ENCODE peak calls at places on chromosomes 13 and 19, in five cellular contexts. V is stomach, O is testis, K is prostate gland, E is transverse colon. Y is an unnamed sample.

GRCh38 chr19:3370728-3371591 is 4.6 kb downstream of the NFIC start:
- DNase-seq in K (no peak), V (no peak), E (no peak), O (no peak), Y (no peak)

GRCh38 chr13:19713186-19713965 is 69.4 kb downstream of the PSPC1 start:
- DNase-seq in O (no peak), K (no peak), V (no peak), E (no peak), Y (no peak)

GRCh38 chr13:108508263-108508662 is 121.1 kb upstream of the MYO16 start:
- DNase-seq in K (no peak), E (no peak), O (no peak), V (no peak), Y (no peak)

GRCh38 chr19:16631465-16631864 is 3.5 kb upstream of the MED26 start:
- DNase-seq in E (no peak), V (no peak), K (no peak), O (no peak), Y (no peak)

GRCh38 chr13:105670179-105671015 is 865.1 kb downstream of the EFNB2 start:
- DNase-seq in E (no peak), K (no peak), O (no peak), V (no peak), Y (no peak)

GRCh38 chr19:43782689-43783231 is 2.0 kb upstream of the KCNN4 start:
- DNase-seq in K (no peak), V (peak), O (no peak), E (peak), Y (no peak)

GRCh38 chr19:3509566-3509989 is 3.5 kb downstream of the FZR1 start:
- DNase-seq in O (no peak), V (no peak), E (no peak), K (no peak), Y (no peak)

GRCh38 chr19:56294557-56294956 is 20.1 kb downstream of the ZSCAN5A start:
- DNase-seq in E (no peak), V (no peak), K (no peak), O (no peak), Y (no peak)

GRCh38 chr19:17304386-17305047 is 1.2 kb upstream of the MRPL34 start:
- DNase-seq in O (no peak), V (no peak), K (no peak), E (no peak), Y (no peak)

GRCh38 chr13:114078501-114079451 is 53.6 kb downstream of the RASA3 start:
- DNase-seq in K (no peak), O (no peak), E (peak), V (peak), Y (peak)

GRCh38 chr19:16375157-16375935 is 50.7 kb downstream of the KLF2 start:
- DNase-seq in O (no peak), K (no peak), V (no peak), E (no peak), Y (peak)

GRCh38 chr19:55830656-55831055 is 1.1 kb downstream of the NLRP11 start:
- DNase-seq in E (no peak), K (no peak), O (no peak), V (no peak), Y (no peak)

GRCh38 chr13:47397739-47398138 is 500.9 kb upstream of the HTR2A start:
- DNase-seq in K (no peak), E (no peak), O (no peak), V (no peak), Y (no peak)

GRCh38 chr19:50257141-50257540 is 53.7 kb downstream of the MYH14 start:
- DNase-seq in E (no peak), K (no peak), V (no peak), O (no peak), Y (no peak)

GRCh38 chr13:66689037-66689619 is 541.0 kb downstream of the PCDH9 start:
- DNase-seq in E (no peak), O (no peak), K (no peak), V (no peak), Y (no peak)

GRCh38 chr13:66265446-66265845 is 964.7 kb downstream of the PCDH9 start:
- DNase-seq in E (no peak), O (no peak), V (no peak), K (no peak), Y (no peak)

DNA sequence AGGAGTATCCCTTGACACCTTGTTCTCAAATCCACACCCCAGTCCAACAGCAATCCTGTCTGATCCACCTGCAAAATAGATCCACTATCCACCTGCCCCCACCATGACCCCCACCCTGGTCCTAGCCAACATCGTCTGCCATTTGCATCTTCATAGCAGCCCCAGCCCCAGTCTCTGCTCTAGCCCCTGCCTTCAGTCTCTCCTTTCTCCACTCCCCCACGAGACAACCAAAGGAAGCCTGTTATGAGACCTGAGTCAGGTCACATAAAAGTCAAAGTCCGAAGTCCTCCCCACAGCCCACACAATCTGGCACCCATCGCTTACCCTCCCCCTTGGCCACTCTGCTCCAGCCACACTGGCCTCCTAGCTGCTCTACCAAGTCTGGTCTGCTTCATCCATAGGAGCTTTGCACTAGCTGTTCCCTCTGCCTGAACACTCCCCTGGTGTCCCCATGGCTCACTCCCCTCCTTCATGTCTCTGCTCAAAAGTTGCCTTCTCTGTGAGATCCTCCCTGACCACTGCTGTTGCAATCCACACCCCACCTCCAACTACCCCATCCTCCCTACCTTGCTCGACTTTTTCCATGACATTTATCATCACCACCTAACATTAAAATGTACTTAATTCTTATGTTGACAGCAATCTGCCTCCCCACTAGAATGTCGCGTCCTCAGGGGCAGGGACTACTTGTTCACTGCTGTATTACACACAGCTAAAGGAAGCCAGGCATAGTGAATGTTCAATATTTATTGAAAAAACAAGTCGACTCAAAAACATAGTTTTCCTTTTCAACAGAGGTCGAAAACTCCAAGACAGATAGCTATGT is 1.2 kb upstream of the PLEKHG2 start:
- DNase-seq in O (no peak), E (peak), K (peak), V (peak), Y (no peak)
- TF ChIP-seq POLR2A in O (no peak), E (peak), K (no peak), V (no peak), Y (no peak)

DNA sequence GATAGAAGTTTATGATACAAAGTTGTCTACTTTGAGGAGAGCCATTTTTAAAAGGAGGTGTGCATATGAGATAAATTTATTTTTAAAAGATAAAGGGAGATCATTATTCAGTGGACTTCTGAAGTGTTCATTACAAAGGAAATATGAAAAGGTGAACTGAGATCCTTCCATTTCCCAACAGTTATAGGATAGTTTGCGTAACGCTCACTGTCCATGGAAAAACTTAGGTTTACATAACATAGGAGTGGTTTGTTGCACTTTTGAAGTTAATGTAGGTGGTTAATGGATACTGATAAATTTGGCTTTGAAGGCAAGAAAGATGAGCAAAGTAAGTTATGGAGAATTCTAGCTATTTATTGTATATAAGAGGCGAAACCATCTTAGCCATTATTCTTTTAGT is 92.5 kb downstream of the WDFY2 start:
- DNase-seq in V (no peak), O (no peak), E (no peak), K (no peak), Y (no peak)
- H3K27ac ChIP-seq in V (no peak), O (no peak), E (no peak), K (no peak), Y (no peak)

GRCh38 chr19:12943437-12944044 is 2.1 kb upstream of the RAD23A start:
- DNase-seq in K (no peak), E (no peak), V (no peak), O (no peak), Y (no peak)
- TF ChIP-seq POLR2A in K (no peak), E (no peak), V (no peak), O (no peak), Y (no peak)

GRCh38 chr13:38348890-38349289 is 761 bp upstream of the UFM1 start:
- DNase-seq in K (peak), V (no peak), E (peak), O (peak), Y (no peak)

GRCh38 chr13:38349386-38350113 is at the start of gene UFM1:
- DNase-seq in V (peak), K (peak), O (peak), E (peak), Y (peak)

GRCh38 chr13:38346764-38347163 is 2.9 kb upstream of the UFM1 start:
- DNase-seq in V (no peak), K (no peak), O (no peak), E (no peak), Y (no peak)

GRCh38 chr13:38355595-38356120 is 6.0 kb downstream of the UFM1 start:
- DNase-seq in E (no peak), V (no peak), K (no peak), O (no peak), Y (no peak)

GRCh38 chr13:38350114-38350617 is 515 bp downstream of the UFM1 start:
- DNase-seq in K (peak), E (peak), O (peak), V (peak), Y (peak)
- H3K27ac ChIP-seq in K (peak), E (peak), O (peak), V (peak), Y (peak)